ENCODE peak calls at places on chromosomes 1 and 21, in four cellular contexts. Z is HCT116, A is GM12878, F is H1. Q is an unnamed sample.

GRCh38 chr1:66984491-66984890 is 59.7 kb downstream of the MIER1 start:
- DNase-seq in Z (no peak), A (peak; percentile 62), F (no peak), Q (no peak)

GRCh38 chr1:109631513-109632260 is 12.1 kb downstream of the AMPD2 start:
- DNase-seq in Z (no peak), A (no peak), F (peak; percentile 17), Q (no peak)

GRCh38 chr1:238955934-238956333 is 430.4 kb upstream of the CHRM3 start:
- DNase-seq in Z (no peak), A (no peak), F (no peak), Q (no peak)

GRCh38 chr1:219143735-219144134 is 29.9 kb upstream of the LYPLAL1 start:
- DNase-seq in Z (no peak), A (no peak), F (no peak), Q (no peak)

GRCh38 chr21:38181101-38181500 is 75.7 kb upstream of the KCNJ15 start:
- DNase-seq in Z (no peak), A (no peak), F (no peak), Q (no peak)

GRCh38 chr1:20578062-20578461 is 10.8 kb upstream of the CDA start:
- DNase-seq in Z (no peak), A (no peak), F (no peak), Q (no peak)

GRCh38 chr1:182293119-182293589 is 98.4 kb downstream of the GLUL start:
- DNase-seq in Z (no peak), A (no peak), F (no peak), Q (no peak)

GRCh38 chr1:234478152-234478480 is 863 bp downstream of the TARBP1 start:
- DNase-seq in Z (no peak), A (no peak), F (peak; percentile 82), Q (peak; percentile 71)

GRCh38 chr21:21851657-21852056 is 853.4 kb downstream of the NCAM2 start:
- DNase-seq in Z (no peak), A (no peak), F (no peak), Q (no peak)

GRCh38 chr1:151553659-151554058 is 13.6 kb downstream of the TUFT1 start:
- DNase-seq in Z (no peak), A (no peak), F (no peak), Q (no peak)

GRCh38 chr1:206469933-206470691 is at the start of gene IKBKE:
- DNase-seq in Z (peak; percentile 23), A (no peak), F (peak; percentile 68), Q (peak; percentile 74)

GRCh38 chr1:192168964-192169363 is 10.7 kb downstream of the RGS18 start:
- DNase-seq in Z (no peak), A (no peak), F (no peak), Q (no peak)

GRCh38 chr1:171742577-171742922 is 685 bp upstream of the VAMP4 start:
- DNase-seq in Z (no peak), A (no peak), F (peak; percentile 53), Q (peak; percentile 45)

GRCh38 chr1:30758785-30759380 is 1.3 kb upstream of the LAPTM5 start:
- DNase-seq in Z (peak; percentile 42), A (peak; percentile 85), F (no peak), Q (peak; percentile 71)

GRCh38 chr1:82542766-82543165 is 742.0 kb downstream of the ADGRL2 start:
- DNase-seq in Z (no peak), A (no peak), F (no peak), Q (no peak)
- TF ChIP-seq SIN3A in Z (no peak), A (no peak), F (no peak), Q (no peak)

DNA sequence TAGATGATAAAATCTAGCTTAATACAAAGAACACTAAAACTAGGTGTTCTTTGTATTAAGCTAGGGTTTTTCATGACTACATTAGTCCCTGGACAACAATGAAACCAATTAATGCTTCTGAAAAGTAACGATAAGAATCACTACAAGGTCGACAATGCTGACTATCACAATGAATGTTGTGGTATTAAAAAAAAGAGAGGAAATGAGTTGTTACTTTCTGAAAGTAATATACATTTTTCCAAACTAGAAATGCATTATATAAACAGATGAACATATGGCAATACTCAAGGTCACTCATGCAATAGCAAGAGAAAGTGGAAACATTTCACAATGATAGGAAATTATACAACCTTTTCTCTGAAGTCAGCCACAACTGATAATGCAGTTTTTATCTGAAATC is 19.0 kb downstream of the DPH5 start:
- DNase-seq in Z (no peak), A (no peak), F (no peak), Q (no peak)
- TF ChIP-seq SIN3A in Z (no peak), A (no peak), F (no peak), Q (no peak)

GRCh38 chr1:214006845-214007244 is 19.1 kb downstream of the PROX1 start:
- DNase-seq in Z (no peak), A (no peak), F (no peak), Q (no peak)

GRCh38 chr1:214010717-214011116 is 22.9 kb downstream of the PROX1 start:
- DNase-seq in Z (no peak), A (no peak), F (no peak), Q (no peak)

GRCh38 chr1:214008347-214008746 is 20.6 kb downstream of the PROX1 start:
- DNase-seq in Z (no peak), A (no peak), F (no peak), Q (no peak)

GRCh38 chr1:214009613-214010550 is 22.1 kb downstream of the PROX1 start:
- DNase-seq in Z (no peak), A (no peak), F (no peak), Q (no peak)

DNA sequence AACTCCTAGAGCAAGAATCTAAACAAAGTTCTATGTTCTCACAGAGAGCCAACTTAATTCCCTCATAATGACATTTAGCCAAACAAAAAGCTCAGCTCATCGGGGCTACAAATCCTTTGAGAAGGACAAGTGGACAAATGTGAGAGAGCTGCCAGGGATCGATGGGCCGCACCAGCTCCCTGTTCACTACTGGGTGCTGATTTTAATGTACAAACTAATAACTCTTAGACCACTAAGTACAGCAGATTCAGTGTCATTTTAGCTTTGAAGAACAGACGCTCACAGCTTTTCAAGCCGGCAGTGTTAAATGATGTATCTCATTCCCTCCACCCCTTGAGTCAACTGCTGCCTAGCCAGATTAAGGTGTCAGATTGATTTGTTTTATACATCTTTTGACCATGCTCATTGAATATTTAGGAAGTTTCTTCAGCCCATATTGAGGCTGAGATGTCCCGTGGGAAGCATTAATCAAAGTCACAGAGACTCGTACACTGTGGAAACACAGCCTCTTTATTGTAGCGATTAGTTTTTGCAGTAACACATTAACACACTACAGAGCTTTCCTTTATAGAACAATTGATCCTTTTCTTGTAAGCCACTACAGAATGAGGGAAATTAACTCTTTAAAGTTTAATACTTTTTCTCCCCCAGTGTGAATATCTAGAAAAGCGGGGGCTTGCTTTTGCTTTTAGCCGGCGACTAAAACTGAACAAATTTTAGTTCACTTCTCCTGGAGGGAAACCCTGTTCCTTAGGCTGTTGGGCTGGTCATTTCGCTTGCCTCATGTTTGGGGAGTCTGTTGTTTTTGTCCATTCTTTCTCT is 21.2 kb downstream of the PROX1 start:
- DNase-seq in Z (no peak), A (no peak), F (no peak), Q (no peak)
- TF ChIP-seq SIN3A in Z (no peak), A (no peak), F (no peak), Q (no peak)

DNA sequence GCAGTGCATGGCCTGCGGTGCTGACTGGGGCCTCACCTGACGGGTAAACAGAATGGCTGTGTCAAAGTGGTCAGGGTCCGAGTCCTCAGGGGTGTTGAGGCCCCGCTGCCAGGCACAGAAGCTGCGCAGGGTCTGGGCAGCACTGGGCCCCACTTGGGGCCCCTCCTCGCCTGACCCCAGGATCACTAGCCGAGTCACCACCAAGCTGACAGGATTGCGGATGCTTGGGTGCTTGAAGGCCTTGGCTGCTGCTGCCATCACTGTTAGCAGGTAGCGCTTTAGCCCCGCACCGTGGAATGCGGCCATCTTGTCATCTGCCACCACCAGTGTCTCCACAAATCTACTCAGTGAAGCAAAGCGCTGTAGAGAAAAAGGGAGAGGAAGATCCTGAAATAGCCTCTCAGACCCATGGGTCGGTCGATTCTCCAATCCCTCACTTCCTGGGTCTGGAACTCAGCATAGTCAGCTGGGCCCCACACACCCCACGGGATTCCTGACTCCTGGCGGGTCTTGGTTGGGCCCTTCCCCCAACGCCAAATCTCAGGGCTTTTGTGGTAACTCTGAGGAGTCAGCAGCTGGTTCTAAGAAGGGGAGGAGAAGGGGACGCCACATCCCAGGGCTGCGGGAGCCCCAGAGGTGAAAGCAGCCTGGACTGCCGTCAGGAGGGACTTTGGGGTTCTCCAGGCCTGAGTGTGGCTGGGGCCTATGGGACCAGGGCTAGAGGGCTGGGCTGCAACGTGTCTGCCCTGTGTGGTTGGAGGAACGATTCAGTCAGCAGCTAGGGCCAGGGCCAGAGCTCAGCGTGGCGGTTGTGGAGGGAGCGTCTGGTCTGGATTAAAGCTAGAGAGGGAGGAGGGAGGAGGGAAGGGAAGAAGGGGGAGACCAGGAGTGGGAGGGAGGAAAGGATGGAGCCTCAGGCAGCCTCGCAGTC is 2.1 kb downstream of the ADAMTS4 start:
- DNase-seq in Z (no peak), A (no peak), F (no peak), Q (no peak)
- TF ChIP-seq SIN3A in Z (no peak), A (no peak), F (no peak), Q (no peak)

GRCh38 chr1:169571450-169571849 is 14.8 kb downstream of the F5 start:
- DNase-seq in Z (no peak), A (no peak), F (no peak), Q (no peak)
- TF ChIP-seq SIN3A in Z (no peak), A (no peak), F (no peak), Q (no peak)

GRCh38 chr1:55505326-55505725 is 290.2 kb upstream of the USP24 start:
- DNase-seq in Z (no peak), A (no peak), F (no peak), Q (no peak)

GRCh38 chr1:55500601-55501000 is 285.4 kb upstream of the USP24 start:
- DNase-seq in Z (no peak), A (no peak), F (no peak), Q (no peak)

GRCh38 chr1:55504306-55504706 is 289.1 kb upstream of the USP24 start:
- DNase-seq in Z (no peak), A (no peak), F (no peak), Q (no peak)

GRCh38 chr1:55506686-55507577 is 291.8 kb upstream of the USP24 start:
- DNase-seq in Z (no peak), A (no peak), F (no peak), Q (no peak)

GRCh38 chr1:55503663-55504305 is 288.6 kb upstream of the USP24 start:
- DNase-seq in Z (no peak), A (no peak), F (no peak), Q (no peak)
- TF ChIP-seq SIN3A in Z (no peak), A (no peak), F (no peak), Q (no peak)

GRCh38 chr1:89989099-89989498 is 5.8 kb upstream of the ZNF326 start:
- DNase-seq in Z (no peak), A (no peak), F (no peak), Q (no peak)

GRCh38 chr1:89986020-89986419 is 8.9 kb upstream of the ZNF326 start:
- DNase-seq in Z (no peak), A (no peak), F (no peak), Q (peak; percentile 19)

GRCh38 chr1:89989791-89990190 is 5.1 kb upstream of the ZNF326 start:
- DNase-seq in Z (no peak), A (no peak), F (no peak), Q (no peak)

GRCh38 chr1:89990976-89991831 is 3.7 kb upstream of the ZNF326 start:
- DNase-seq in Z (no peak), A (no peak), F (no peak), Q (no peak)

GRCh38 chr1:89987170-89987819 is 7.6 kb upstream of the ZNF326 start:
- DNase-seq in Z (peak; percentile 71), A (peak; percentile 45), F (no peak), Q (peak; percentile 73)
- TF ChIP-seq SIN3A in Z (no peak), A (no peak), F (no peak), Q (no peak)